ENCODE peak calls at places on chromosomes 2 and 18, in eight cellular contexts. X, Z, C, Y, I, P, N and B are unnamed samples.
A peak's percentile ranks its signal among the peaks of the same experiment; 100 is the strongest.

GRCh38 chr18:1464444-1465217 is 560.0 kb downstream of the ADCYAP1 start:
- DNase-seq in X (no peak), Z (no peak), C (no peak), Y (no peak), I (no peak), P (no peak), N (no peak), B (no peak)

GRCh38 chr2:15986644-15987043 is 46.3 kb downstream of the MYCN start:
- DNase-seq in X (no peak), Z (no peak), C (no peak), Y (no peak), I (no peak), P (no peak), N (no peak), B (no peak)

GRCh38 chr2:26685312-26685711 is 7.2 kb upstream of the KCNK3 start:
- DNase-seq in X (no peak), Z (no peak), C (no peak), Y (no peak), I (no peak), P (no peak), N (peak; percentile 23), B (no peak)

GRCh38 chr18:71673498-71673897 is 870.6 kb downstream of the CBLN2 start:
- DNase-seq in X (no peak), Z (no peak), C (no peak), Y (no peak), I (no peak), P (no peak), N (no peak), B (no peak)

GRCh38 chr18:23114171-23114881 is 21.0 kb upstream of the CABLES1 start:
- DNase-seq in X (no peak), Z (no peak), C (peak; percentile 29), Y (no peak), I (no peak), P (no peak), N (no peak), B (no peak)

GRCh38 chr2:23824777-23825212 is 102.1 kb downstream of the ATAD2B start:
- DNase-seq in X (no peak), Z (peak; percentile 44), C (peak; percentile 58), Y (no peak), I (peak; percentile 60), P (peak; percentile 43), N (no peak), B (no peak)

GRCh38 chr2:233053928-233054774 is 6.0 kb upstream of the INPP5D start:
- DNase-seq in X (peak; percentile 81), Z (peak; percentile 71), C (peak; percentile 57), Y (no peak), I (peak; percentile 37), P (peak; percentile 82), N (no peak), B (peak; percentile 50)

GRCh38 chr18:35095983-35096676 is 54.9 kb downstream of the MAPRE2 start:
- DNase-seq in X (no peak), Z (no peak), C (no peak), Y (no peak), I (no peak), P (no peak), N (no peak), B (no peak)

GRCh38 chr2:240162032-240162431 is 21.6 kb upstream of the OTOS start:
- DNase-seq in X (peak; percentile 35), Z (no peak), C (no peak), Y (no peak), I (no peak), P (no peak), N (peak; percentile 9), B (no peak)

GRCh38 chr18:12093520-12094257 is at the start of gene ANKRD62:
- DNase-seq in X (no peak), Z (peak; percentile 21), C (no peak), Y (no peak), I (no peak), P (no peak), N (no peak), B (no peak)

GRCh38 chr2:47629501-47630460 is 153.2 kb upstream of the MSH6 start:
- DNase-seq in X (no peak), Z (no peak), C (no peak), Y (no peak), I (no peak), P (no peak), N (no peak), B (no peak)

GRCh38 chr18:23307567-23308295 is 145.4 kb upstream of the RIOK3 start:
- DNase-seq in X (no peak), Z (no peak), C (no peak), Y (no peak), I (peak; percentile 41), P (no peak), N (no peak), B (no peak)

GRCh38 chr2:290090-290722 is 2.3 kb upstream of the ALKAL2 start:
- DNase-seq in X (peak; percentile 81), Z (peak; percentile 80), C (peak; percentile 57), Y (no peak), I (peak; percentile 78), P (peak; percentile 52), N (no peak), B (peak; percentile 61)

GRCh38 chr2:214874694-214875093 is 65.2 kb upstream of the BARD1 start:
- DNase-seq in X (no peak), Z (no peak), C (no peak), Y (no peak), I (no peak), P (no peak), N (no peak), B (no peak)

GRCh38 chr2:151070253-151070652 is 191.4 kb downstream of the RBM43 start:
- DNase-seq in X (no peak), Z (peak; percentile 57), C (no peak), Y (no peak), I (no peak), P (no peak), N (no peak), B (no peak)

GRCh38 chr18:45935591-45936335 is 31.4 kb downstream of the EPG5 start:
- DNase-seq in X (no peak), Z (peak; percentile 22), C (no peak), Y (no peak), I (peak; percentile 28), P (no peak), N (no peak), B (no peak)

GRCh38 chr2:168550670-168551069 is 94.6 kb downstream of the CERS6 start:
- DNase-seq in X (peak; percentile 58), Z (peak; percentile 36), C (no peak), Y (no peak), I (no peak), P (no peak), N (no peak), B (peak; percentile 11)

GRCh38 chr18:26228562-26229260 is 2.5 kb downstream of the TAF4B start:
- DNase-seq in X (no peak), Z (no peak), C (no peak), Y (no peak), I (no peak), P (no peak), N (no peak), B (no peak)

GRCh38 chr2:236657801-236658200 is 88.2 kb downstream of the ACKR3 start:
- DNase-seq in X (no peak), Z (peak; percentile 9), C (no peak), Y (no peak), I (no peak), P (no peak), N (no peak), B (no peak)

GRCh38 chr18:74498712-74499629 is 2.8 kb downstream of the CNDP2 start:
- DNase-seq in X (no peak), Z (no peak), C (peak; percentile 81), Y (peak; percentile 26), I (peak; percentile 39), P (no peak), N (no peak), B (peak; percentile 25)

GRCh38 chr2:36677995-36678605 is 18.4 kb upstream of the VIT start:
- DNase-seq in X (no peak), Z (peak; percentile 25), C (no peak), Y (no peak), I (peak; percentile 34), P (no peak), N (no peak), B (no peak)

GRCh38 chr18:32549248-32549842 is 78.7 kb upstream of the GAREM1 start:
- DNase-seq in X (no peak), Z (peak; percentile 81), C (peak; percentile 46), Y (no peak), I (peak; percentile 16), P (peak; percentile 37), N (no peak), B (peak; percentile 41)

GRCh38 chr2:172704072-172704936 is 31.3 kb upstream of the RAPGEF4 start:
- DNase-seq in X (no peak), Z (peak; percentile 53), C (no peak), Y (no peak), I (peak; percentile 34), P (peak; percentile 20), N (no peak), B (no peak)

GRCh38 chr2:218785103-218785502 is 3.2 kb downstream of the CYP27A1 start:
- DNase-seq in X (no peak), Z (no peak), C (no peak), Y (no peak), I (no peak), P (no peak), N (no peak), B (no peak)

GRCh38 chr2:188976545-188977268 is 2.5 kb downstream of the COL3A1 start:
- DNase-seq in X (no peak), Z (no peak), C (no peak), Y (no peak), I (peak; percentile 78), P (peak; percentile 8), N (no peak), B (no peak)
- H3K27ac ChIP-seq in X (peak overlapping the region; percentile 45), Z (no peak overlapping the region), C (no peak overlapping the region), Y (peak overlapping the region; percentile 79), I (peak overlapping the region; percentile 91), P (no peak overlapping the region), N (no peak overlapping the region), B (no peak overlapping the region)

GRCh38 chr2:71339685-71340084 is 8.1 kb downstream of the ZNF638 start:
- DNase-seq in X (no peak), Z (no peak), C (no peak), Y (no peak), I (no peak), P (no peak), N (no peak), B (no peak)
- H3K27ac ChIP-seq in X (no peak overlapping the region), Z (no peak overlapping the region), C (no peak overlapping the region), Y (no peak overlapping the region), I (no peak overlapping the region), P (no peak overlapping the region), N (no peak overlapping the region), B (peak overlapping the region; percentile 22)

GRCh38 chr2:239019193-239019581 is 171.3 kb downstream of the TWIST2 start:
- DNase-seq in X (peak; percentile 45), Z (no peak), C (no peak), Y (no peak), I (no peak), P (no peak), N (no peak), B (no peak)
- H3K27ac ChIP-seq in X (no peak overlapping the region), Z (no peak overlapping the region), C (no peak overlapping the region), Y (no peak overlapping the region), I (no peak overlapping the region), P (no peak overlapping the region), N (no peak overlapping the region), B (no peak overlapping the region)

GRCh38 chr2:216341151-216341550 is 31.1 kb downstream of the MARCHF4 start:
- DNase-seq in X (no peak), Z (no peak), C (no peak), Y (no peak), I (no peak), P (no peak), N (no peak), B (no peak)
- H3K27ac ChIP-seq in X (no peak overlapping the region), Z (no peak overlapping the region), C (no peak overlapping the region), Y (peak overlapping the region; percentile 26), I (no peak overlapping the region), P (peak overlapping the region; percentile 62), N (no peak overlapping the region), B (no peak overlapping the region)